ENCODE peak calls at places on chromosomes 4 and X, in ten cellular contexts. One of them, this sample, is unnamed.

GRCh38 chr4:3480528-3481112 is 17.5 kb downstream of the DOK7 start:
- DNase-seq in GM13976: peak
- DNase-seq in pons: peak
- DNase-seq in mesendoderm: peak
- DNase-seq in AG09319: peak
- DNase-seq in cerebellar cortex: peak
- DNase-seq in ELF-1: peak
- DNase-seq in H9: peak
- DNase-seq in non-pigmented ciliary epithelial cell: no peak
- DNase-seq in LoVo: peak
- DNase-seq in this sample: peak

GRCh38 chr4:82232891-82233290 is 140.9 kb downstream of the HNRNPD start:
- DNase-seq in H9: no peak
- DNase-seq in cerebellar cortex: no peak
- DNase-seq in LoVo: no peak
- DNase-seq in GM13976: no peak
- DNase-seq in mesendoderm: no peak
- DNase-seq in non-pigmented ciliary epithelial cell: no peak
- DNase-seq in pons: no peak
- DNase-seq in ELF-1: no peak
- DNase-seq in AG09319: no peak
- DNase-seq in this sample: no peak

GRCh38 chrX:97743014-97743413 is 859.3 kb downstream of the RPA4 start:
- DNase-seq in GM13976: no peak
- DNase-seq in LoVo: no peak
- DNase-seq in pons: no peak
- DNase-seq in non-pigmented ciliary epithelial cell: no peak
- DNase-seq in AG09319: no peak
- DNase-seq in cerebellar cortex: no peak
- DNase-seq in H9: no peak
- DNase-seq in mesendoderm: no peak
- DNase-seq in ELF-1: no peak
- DNase-seq in this sample: no peak

GRCh38 chrX:21723814-21724213 is 34.1 kb downstream of the SMPX start:
- DNase-seq in non-pigmented ciliary epithelial cell: no peak
- DNase-seq in AG09319: no peak
- DNase-seq in H9: no peak
- DNase-seq in mesendoderm: no peak
- DNase-seq in GM13976: no peak
- DNase-seq in ELF-1: no peak
- DNase-seq in pons: no peak
- DNase-seq in LoVo: no peak
- DNase-seq in cerebellar cortex: no peak
- DNase-seq in this sample: no peak

GRCh38 chr4:154407483-154407882 is 84.1 kb downstream of the DCHS2 start:
- DNase-seq in non-pigmented ciliary epithelial cell: no peak
- DNase-seq in LoVo: no peak
- DNase-seq in ELF-1: no peak
- DNase-seq in AG09319: no peak
- DNase-seq in pons: no peak
- DNase-seq in H9: no peak
- DNase-seq in mesendoderm: no peak
- DNase-seq in GM13976: no peak
- DNase-seq in cerebellar cortex: no peak
- DNase-seq in this sample: no peak

GRCh38 chr4:6526696-6527095 is 48.3 kb upstream of the MAN2B2 start:
- DNase-seq in cerebellar cortex: no peak
- DNase-seq in ELF-1: no peak
- DNase-seq in pons: no peak
- DNase-seq in mesendoderm: peak
- DNase-seq in AG09319: no peak
- DNase-seq in GM13976: no peak
- DNase-seq in H9: peak
- DNase-seq in non-pigmented ciliary epithelial cell: no peak
- DNase-seq in LoVo: no peak
- DNase-seq in this sample: no peak

GRCh38 chr4:118927976-118928375 is 39.3 kb downstream of the SYNPO2 start:
- DNase-seq in pons: peak
- DNase-seq in non-pigmented ciliary epithelial cell: no peak
- DNase-seq in ELF-1: no peak
- DNase-seq in mesendoderm: no peak
- DNase-seq in H9: no peak
- DNase-seq in GM13976: no peak
- DNase-seq in cerebellar cortex: peak
- DNase-seq in LoVo: no peak
- DNase-seq in AG09319: no peak
- DNase-seq in this sample: no peak

GRCh38 chrX:71224098-71224708 is 1.2 kb downstream of the GJB1 start:
- DNase-seq in pons: no peak
- DNase-seq in LoVo: no peak
- DNase-seq in AG09319: no peak
- DNase-seq in non-pigmented ciliary epithelial cell: no peak
- DNase-seq in H9: no peak
- DNase-seq in mesendoderm: no peak
- DNase-seq in cerebellar cortex: no peak
- DNase-seq in GM13976: no peak
- DNase-seq in ELF-1: no peak
- DNase-seq in this sample: no peak

GRCh38 chr4:1647432-1647831 is 36.7 kb downstream of the FAM53A start:
- DNase-seq in non-pigmented ciliary epithelial cell: no peak
- DNase-seq in pons: no peak
- DNase-seq in H9: no peak
- DNase-seq in GM13976: no peak
- DNase-seq in mesendoderm: no peak
- DNase-seq in LoVo: no peak
- DNase-seq in AG09319: no peak
- DNase-seq in cerebellar cortex: no peak
- DNase-seq in ELF-1: no peak
- DNase-seq in this sample: no peak

GRCh38 chrX:1394731-1395501 is 3.0 kb upstream of the SLC25A6 start:
- DNase-seq in cerebellar cortex: no peak
- DNase-seq in GM13976: no peak
- DNase-seq in LoVo: no peak
- DNase-seq in non-pigmented ciliary epithelial cell: no peak
- DNase-seq in mesendoderm: no peak
- DNase-seq in AG09319: no peak
- DNase-seq in ELF-1: peak
- DNase-seq in pons: no peak
- DNase-seq in H9: no peak
- DNase-seq in this sample: peak

GRCh38 chr4:15864771-15865566 is 73.6 kb downstream of the FGFBP1 start:
- DNase-seq in non-pigmented ciliary epithelial cell: no peak
- DNase-seq in GM13976: no peak
- DNase-seq in cerebellar cortex: no peak
- DNase-seq in H9: no peak
- DNase-seq in pons: no peak
- DNase-seq in LoVo: no peak
- DNase-seq in ELF-1: no peak
- DNase-seq in AG09319: no peak
- DNase-seq in mesendoderm: no peak
- DNase-seq in this sample: peak

GRCh38 chrX:6448003-6448402 is 86.9 kb downstream of the VCX3A start:
- DNase-seq in cerebellar cortex: peak
- DNase-seq in GM13976: no peak
- DNase-seq in AG09319: no peak
- DNase-seq in mesendoderm: no peak
- DNase-seq in pons: no peak
- DNase-seq in non-pigmented ciliary epithelial cell: no peak
- DNase-seq in LoVo: no peak
- DNase-seq in ELF-1: no peak
- DNase-seq in H9: no peak
- DNase-seq in this sample: no peak

GRCh38 chrX:131812847-131813825 is 210.0 kb upstream of the STK26 start:
- DNase-seq in mesendoderm: no peak
- DNase-seq in pons: peak
- DNase-seq in H9: no peak
- DNase-seq in GM13976: peak
- DNase-seq in cerebellar cortex: peak
- DNase-seq in AG09319: peak
- DNase-seq in ELF-1: peak
- DNase-seq in non-pigmented ciliary epithelial cell: no peak
- DNase-seq in LoVo: peak
- DNase-seq in this sample: peak

GRCh38 chr4:8117278-8117682 is 41.3 kb downstream of the ABLIM2 start:
- DNase-seq in cerebellar cortex: peak
- DNase-seq in ELF-1: peak
- DNase-seq in AG09319: no peak
- DNase-seq in non-pigmented ciliary epithelial cell: no peak
- DNase-seq in LoVo: peak
- DNase-seq in pons: no peak
- DNase-seq in mesendoderm: peak
- DNase-seq in GM13976: no peak
- DNase-seq in H9: peak
- DNase-seq in this sample: peak

This sample was measured in AG10803.